ENCODE peak calls at places on chromosomes 16 and 17, in four cellular contexts. C, A, W and N are unnamed samples.

GRCh38 chr17:71500761-71501555 is 619.9 kb upstream of the SOX9 start:
- DNase-seq in C (no peak), A (no peak), W (no peak), N (no peak)

GRCh38 chr16:54929090-54930033 is 1.3 kb upstream of the IRX5 start:
- DNase-seq in C (peak; percentile 98), A (peak; percentile 98), W (no peak), N (peak; percentile 99)

GRCh38 chr16:85331685-85332084 is 219.4 kb upstream of the CIBAR2 start:
- DNase-seq in C (no peak), A (no peak), W (no peak), N (no peak)

GRCh38 chr17:37220609-37220953 is 155.2 kb upstream of the C17orf78 start:
- DNase-seq in C (peak; percentile 49), A (peak; percentile 38), W (no peak), N (peak; percentile 23)

GRCh38 chr17:14458724-14459123 is 157.8 kb downstream of the HS3ST3B1 start:
- DNase-seq in C (no peak), A (no peak), W (no peak), N (no peak)

GRCh38 chr17:3963214-3964201 is 729 bp downstream of the ATP2A3 start:
- DNase-seq in C (no peak), A (no peak), W (no peak), N (peak; percentile 93)

GRCh38 chr17:43720311-43721060 is 38.1 kb downstream of the SOST start:
- DNase-seq in C (peak; percentile 70), A (peak; percentile 78), W (peak; percentile 41), N (peak; percentile 48)

GRCh38 chr17:19539040-19539399 is 5.4 kb downstream of the SLC47A1 start:
- DNase-seq in C (no peak), A (no peak), W (no peak), N (no peak)

GRCh38 chr16:52976539-52977167 is 76.0 kb downstream of the CHD9NB start:
- DNase-seq in C (peak; percentile 17), A (peak; percentile 39), W (peak; percentile 41), N (peak; percentile 39)

GRCh38 chr16:29111421-29111820 is 126.6 kb downstream of the LAT start:
- DNase-seq in C (no peak), A (no peak), W (no peak), N (no peak)

GRCh38 chr16:17497648-17498047 is 26.9 kb upstream of the XYLT1 start:
- DNase-seq in C (no peak), A (no peak), W (no peak), N (no peak)

GRCh38 chr16:66728117-66728787 is 23.2 kb downstream of the DYNC1LI2 start:
- DNase-seq in C (peak; percentile 70), A (peak; percentile 66), W (peak; percentile 60), N (peak; percentile 71)

GRCh38 chr17:45777388-45777787 is 6.7 kb upstream of the CRHR1 start:
- DNase-seq in C (no peak), A (no peak), W (no peak), N (no peak)

GRCh38 chr17:45775576-45776011 is 8.5 kb upstream of the CRHR1 start:
- DNase-seq in C (no peak), A (no peak), W (no peak), N (no peak)

GRCh38 chr17:45775148-45775547 is 9.0 kb upstream of the CRHR1 start:
- DNase-seq in C (no peak), A (no peak), W (no peak), N (no peak)

GRCh38 chr17:45780921-45781320 is 3.2 kb upstream of the CRHR1 start:
- DNase-seq in C (no peak), A (no peak), W (no peak), N (no peak)

DNA sequence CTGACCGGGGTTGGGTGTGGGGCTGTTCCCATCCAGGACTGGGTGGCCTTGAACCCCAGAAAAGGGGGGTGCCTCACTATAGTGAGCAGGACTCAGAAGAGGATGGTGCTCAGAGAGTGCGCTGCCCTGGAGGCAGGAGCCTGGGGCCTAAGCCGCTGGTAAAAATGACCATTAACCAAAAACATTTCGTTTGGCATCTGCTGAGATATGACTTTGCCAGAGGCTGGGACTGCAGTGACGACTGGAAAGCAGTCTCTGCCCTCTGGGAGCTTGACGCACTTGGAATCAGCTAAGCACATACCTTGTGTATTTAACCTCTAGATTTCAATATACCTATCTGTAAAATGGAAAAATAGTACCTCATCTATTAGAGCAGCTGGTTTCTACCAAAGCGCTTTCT is 7.2 kb upstream of the CRHR1 start:
- DNase-seq in C (no peak), A (no peak), W (no peak), N (no peak)
- H3K4me3 ChIP-seq in C (no peak overlapping the region), A (no peak overlapping the region), W (no peak overlapping the region), N (no peak overlapping the region)

DNA sequence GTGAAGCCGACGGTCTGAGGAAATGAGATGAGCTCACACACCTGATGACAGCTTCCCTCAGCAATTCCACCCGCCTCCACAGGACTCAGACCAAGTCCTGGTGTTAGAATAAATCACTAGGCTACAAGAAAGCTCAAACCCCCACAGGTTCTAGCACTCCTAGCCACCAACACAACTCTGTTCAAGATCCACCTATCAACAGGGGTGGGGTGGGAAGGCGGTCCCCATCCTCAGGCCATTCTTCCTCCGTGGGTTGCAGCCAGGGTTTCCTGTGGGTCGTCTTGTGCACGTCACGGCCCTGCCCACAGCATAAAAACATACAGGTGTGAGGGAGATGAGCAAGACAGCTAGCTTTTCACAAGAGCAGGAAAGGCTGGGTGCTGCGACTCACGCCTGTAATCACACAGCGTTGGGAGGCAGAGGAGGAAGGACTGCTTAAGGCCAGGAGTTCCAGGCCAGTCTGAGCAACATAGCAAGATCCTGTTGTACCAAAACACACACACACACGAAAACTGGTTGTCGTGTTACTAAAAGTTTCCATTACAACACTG is 81.1 kb downstream of the ANKRD11 start:
- DNase-seq in C (peak; percentile 19), A (no peak), W (no peak), N (peak; percentile 43)
- TF ChIP-seq POLR2A in C (no peak), A (no peak), W (no peak), N (no peak)

DNA sequence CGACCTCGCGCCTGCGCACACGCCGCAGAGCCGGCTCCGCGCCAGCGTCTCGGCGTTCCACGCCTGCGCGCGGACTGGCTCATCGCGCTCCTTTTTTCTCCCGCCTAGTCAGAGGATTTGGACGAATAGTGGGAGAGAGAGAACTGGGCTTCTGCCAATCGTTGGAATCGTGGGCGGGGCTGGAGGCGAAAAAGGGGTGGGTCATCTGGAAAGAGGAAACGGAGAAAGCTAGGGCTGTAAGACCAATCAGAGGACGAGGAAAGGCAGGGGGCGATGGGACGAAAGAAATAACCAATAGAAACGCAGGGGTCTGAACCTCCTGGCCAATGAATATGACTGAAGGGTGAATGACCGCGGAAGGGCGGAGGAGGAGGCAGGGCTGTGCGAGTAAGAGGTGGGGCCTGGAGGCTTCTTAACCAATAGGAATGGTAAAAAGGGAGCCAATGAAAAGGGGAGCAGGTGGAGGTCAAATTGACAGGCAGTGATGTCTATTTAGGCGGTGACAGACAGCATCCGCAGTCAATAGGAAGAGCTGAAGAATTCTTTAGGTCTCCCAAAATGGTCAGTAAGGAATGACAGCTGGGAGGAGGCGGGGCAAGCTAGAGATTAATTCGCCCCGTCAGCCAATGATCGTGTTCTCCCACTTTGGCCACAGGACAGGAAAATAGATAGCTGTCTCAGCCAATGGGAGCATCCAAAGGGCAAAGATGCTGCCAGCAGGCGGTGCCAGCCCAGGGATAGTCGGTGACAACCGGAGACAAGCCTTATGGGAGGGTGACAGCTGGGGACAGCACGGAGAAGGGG is at the start of gene TBC1D10B:
- DNase-seq in C (peak; percentile 100), A (peak; percentile 100), W (peak; percentile 100), N (peak; percentile 100)
- TF ChIP-seq MYC in C (no peak), A (no peak), W (no peak), N (no peak)

DNA sequence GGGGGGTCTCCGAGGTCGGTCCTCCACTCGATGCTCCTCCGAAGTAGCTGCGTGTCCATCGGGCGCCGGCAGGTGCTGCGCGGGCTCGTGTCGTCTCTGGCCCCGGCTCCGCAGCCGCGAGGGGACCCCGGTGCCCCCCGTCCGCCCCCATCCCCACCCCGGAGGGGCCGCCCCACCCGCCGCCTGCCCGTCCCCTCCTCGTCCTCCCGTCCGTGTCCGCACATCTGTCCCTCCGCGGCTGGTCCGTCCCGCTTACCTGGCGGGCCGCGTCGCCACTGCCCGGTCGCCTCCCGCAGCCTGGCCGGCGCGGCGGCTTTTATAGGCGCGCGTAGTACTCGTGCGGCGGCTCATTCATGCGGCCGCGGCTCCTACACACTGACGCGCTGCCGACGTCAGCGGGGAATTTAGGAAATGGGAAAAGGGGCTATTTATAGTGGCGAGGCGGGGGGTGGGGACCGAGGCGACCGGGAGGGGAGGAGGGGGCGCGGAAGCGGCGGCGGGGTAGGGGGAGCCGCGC is 4.0 kb upstream of the HIC1 start:
- DNase-seq in C (no peak), A (peak; percentile 58), W (no peak), N (no peak)
- H3K4me3 ChIP-seq in C (peak overlapping the region; percentile 40), A (peak overlapping the region; percentile 70), W (peak overlapping the region; percentile 47), N (no peak overlapping the region)